ENCODE peak calls at places on chromosomes 6 and 20, in five cellular contexts. H is HepG2, F is K562, W is SK-N-SH, L is GM12878. Y is an unnamed sample.

GRCh38 chr20:36408219-36408618 is 102.1 kb downstream of the DLGAP4 start:
- DNase-seq in F (no peak), W (peak), L (no peak), H (peak), Y (peak)

GRCh38 chr6:142088858-142089216 is 43.9 kb upstream of the GJE1 start:
- DNase-seq in F (no peak), W (peak), H (no peak), L (no peak), Y (peak)

GRCh38 chr20:49045440-49046086 is 549 bp upstream of the CSE1L start:
- DNase-seq in H (peak), L (no peak), F (peak), W (peak), Y (peak)

GRCh38 chr6:6908116-6908515 is 199.6 kb upstream of the RREB1 start:
- DNase-seq in W (no peak), H (no peak), F (no peak), L (no peak), Y (no peak)

GRCh38 chr20:62368629-62369507 is 1.8 kb upstream of the LAMA5 start:
- DNase-seq in H (peak), L (no peak), W (peak), F (peak), Y (peak)

GRCh38 chr20:36431604-36432003 is 109.7 kb upstream of the MYL9 start:
- DNase-seq in H (no peak), W (no peak), L (no peak), F (no peak), Y (no peak)

GRCh38 chr6:56767892-56768531 is 125.3 kb upstream of the DST start:
- DNase-seq in W (no peak), H (no peak), L (no peak), F (no peak), Y (no peak)

GRCh38 chr6:89734526-89734925 is 85.1 kb downstream of the MDN1 start:
- DNase-seq in W (no peak), H (no peak), F (no peak), L (no peak), Y (peak)

GRCh38 chr6:54980511-54981275 is 134.1 kb downstream of the FAM83B start:
- DNase-seq in W (no peak), F (no peak), H (no peak), L (no peak), Y (peak)

GRCh38 chr20:54139188-54139587 is 34.6 kb downstream of the CYP24A1 start:
- DNase-seq in F (no peak), L (no peak), W (no peak), H (no peak), Y (no peak)

GRCh38 chr20:17936791-17937687 is 31.6 kb downstream of the SNX5 start:
- DNase-seq in H (no peak), W (no peak), L (no peak), F (no peak), Y (peak)

GRCh38 chr20:33890557-33890956 is 79.4 kb downstream of the CHMP4B start:
- DNase-seq in F (no peak), H (no peak), W (no peak), L (no peak), Y (no peak)

GRCh38 chr6:130421567-130421966 is 55.8 kb downstream of the TMEM200A start:
- DNase-seq in L (no peak), H (no peak), F (no peak), W (no peak), Y (peak)

GRCh38 chr20:23782366-23782983 is 31.7 kb upstream of the CST1 start:
- DNase-seq in L (no peak), W (peak), H (no peak), F (peak), Y (peak)

DNA sequence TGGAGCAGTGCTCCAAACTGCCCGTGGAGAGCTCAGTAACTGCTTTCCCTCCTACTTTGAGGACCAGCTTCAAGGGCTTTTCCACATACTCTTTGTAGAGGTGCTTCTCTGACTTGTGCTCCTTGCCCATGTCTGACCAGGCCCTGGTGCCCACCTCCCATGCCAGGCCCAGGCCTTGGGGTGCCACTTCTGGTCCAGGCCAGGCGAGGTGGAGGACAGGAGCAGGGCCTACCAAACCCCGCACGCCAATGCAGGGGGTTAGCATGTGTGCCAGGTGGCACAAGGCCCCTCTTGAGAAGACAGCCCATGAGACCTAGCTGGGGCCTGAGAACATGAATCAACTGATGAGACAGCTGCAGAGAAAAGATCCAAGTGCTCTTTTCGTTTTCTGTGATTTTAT is 47.0 kb upstream of the PLN start:
- DNase-seq in L (no peak), F (no peak), H (no peak), W (no peak), Y (no peak)
- TF ChIP-seq MXI1 in L (no peak), F (no peak), H (no peak), W (no peak), Y (no peak)

GRCh38 chr20:4134861-4135379 is 119.6 kb upstream of the RNF24 start:
- DNase-seq in L (no peak), F (no peak), W (no peak), H (no peak), Y (no peak)
- TF ChIP-seq MXI1 in L (no peak), F (no peak), W (no peak), H (no peak), Y (no peak)

DNA sequence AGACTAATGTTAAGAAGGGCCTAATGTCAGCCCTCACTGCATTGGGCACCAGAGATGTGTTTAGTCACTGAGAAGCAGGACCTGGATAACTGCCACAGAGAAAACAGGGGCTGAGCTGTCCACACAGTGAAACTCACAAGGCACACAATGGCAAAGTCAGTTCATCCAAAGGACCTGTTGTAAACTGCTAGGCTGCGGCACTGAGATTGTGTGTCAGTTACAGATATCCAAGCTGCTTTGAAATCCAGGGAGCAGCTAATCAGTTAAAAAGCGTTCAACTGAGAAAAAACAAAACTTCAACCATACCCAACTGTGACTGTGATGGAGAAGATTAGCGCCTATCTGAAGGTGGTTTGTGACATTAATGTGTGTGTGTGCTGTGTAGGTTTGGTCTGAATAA is 27.8 kb upstream of the TMEM14A start:
- DNase-seq in F (no peak), L (no peak), W (no peak), H (no peak), Y (peak)
- TF ChIP-seq MXI1 in F (no peak), L (no peak), W (no peak), H (no peak), Y (no peak)

GRCh38 chr20:57701090-57701489 is 8.7 kb downstream of the PMEPA1 start:
- DNase-seq in W (no peak), H (no peak), F (no peak), L (no peak), Y (no peak)

GRCh38 chr20:57699395-57699794 is 10.4 kb downstream of the PMEPA1 start:
- DNase-seq in H (no peak), W (no peak), F (no peak), L (no peak), Y (no peak)

GRCh38 chr20:57698191-57698866 is 11.5 kb downstream of the PMEPA1 start:
- DNase-seq in F (no peak), H (peak), W (peak), L (no peak), Y (peak)

GRCh38 chr20:57697540-57697939 is 12.3 kb downstream of the PMEPA1 start:
- DNase-seq in H (no peak), W (no peak), F (no peak), L (no peak), Y (no peak)

DNA sequence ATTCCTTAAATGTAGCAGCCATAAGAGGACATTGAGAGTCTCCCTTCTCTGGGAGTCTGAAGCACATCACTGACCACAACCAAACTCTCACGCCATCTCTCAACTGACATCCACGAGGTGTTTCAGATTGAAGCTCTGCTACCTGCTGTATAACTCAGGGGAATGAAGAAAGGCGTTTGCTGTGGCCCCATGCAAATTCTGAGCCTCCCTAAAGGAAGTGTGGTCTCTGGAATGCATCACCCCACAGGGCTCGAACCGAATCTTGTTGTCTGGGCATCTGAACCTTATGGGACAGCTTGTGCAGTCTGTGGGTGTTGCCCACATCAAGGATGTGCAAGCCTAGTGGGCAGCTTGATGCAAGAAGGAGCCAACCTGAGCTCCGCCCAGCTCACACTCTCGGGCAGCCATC is 10.9 kb downstream of the PMEPA1 start:
- DNase-seq in F (no peak), H (no peak), L (no peak), W (no peak), Y (no peak)
- TF ChIP-seq MXI1 in F (no peak), H (no peak), L (no peak), W (no peak), Y (no peak)

GRCh38 chr6:52081237-52081636 is 6.2 kb downstream of the PKHD1 start:
- DNase-seq in H (no peak), L (no peak), F (no peak), W (no peak), Y (no peak)

GRCh38 chr6:52077961-52078613 is 9.3 kb downstream of the PKHD1 start:
- DNase-seq in H (no peak), W (no peak), F (no peak), L (no peak), Y (no peak)

GRCh38 chr6:52077180-52077884 is 10.1 kb downstream of the PKHD1 start:
- DNase-seq in W (peak), F (no peak), L (no peak), H (no peak), Y (no peak)

GRCh38 chr6:52074155-52074554 is 13.3 kb downstream of the PKHD1 start:
- DNase-seq in L (no peak), H (no peak), W (no peak), F (peak), Y (no peak)

GRCh38 chr6:52076791-52077179 is 10.6 kb downstream of the PKHD1 start:
- DNase-seq in W (no peak), L (no peak), F (no peak), H (no peak), Y (no peak)
- TF ChIP-seq MXI1 in W (no peak), L (no peak), F (no peak), H (no peak), Y (no peak)

GRCh38 chr20:14861028-14861699 is 523.8 kb upstream of the FLRT3 start:
- DNase-seq in L (no peak), W (no peak), F (no peak), H (no peak), Y (no peak)
- TF ChIP-seq MXI1 in L (no peak), W (no peak), F (no peak), H (no peak), Y (no peak)

DNA sequence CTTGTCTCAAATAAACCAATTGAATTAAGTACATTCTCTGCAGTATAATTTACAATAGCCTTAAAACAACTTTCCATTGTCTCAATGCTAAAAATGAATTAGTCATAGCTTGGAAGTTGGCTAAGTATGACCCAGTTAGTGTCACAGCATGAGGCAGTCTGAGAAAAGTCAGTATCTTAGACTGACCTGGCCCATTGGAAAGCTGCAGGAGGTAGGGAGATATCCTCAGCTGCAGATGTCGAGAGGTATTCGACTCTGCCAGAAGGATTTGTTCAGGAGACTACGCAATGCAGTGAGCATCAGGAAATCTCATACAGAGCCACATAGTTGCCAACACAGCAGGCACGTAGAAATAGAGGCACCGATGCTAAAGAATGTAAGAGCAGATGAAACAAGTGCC is 350.9 kb upstream of the NRSN1 start:
- DNase-seq in F (no peak), W (no peak), H (no peak), L (no peak), Y (no peak)
- TF ChIP-seq MXI1 in F (no peak), W (no peak), H (no peak), L (no peak), Y (no peak)